ENCODE peak calls at places on chromosomes 4 and X, in four cellular contexts. C, M, I and G are unnamed samples.

GRCh38 chr4:40577588-40578253 is 51.9 kb downstream of the RBM47 start:
- DNase-seq in C (no peak), M (no peak), I (no peak), G (no peak)

GRCh38 chr4:31370866-31371465 is 650.8 kb downstream of the PCDH7 start:
- DNase-seq in C (no peak), M (peak), I (peak), G (peak)

GRCh38 chr4:52529983-52530382 is 129.1 kb downstream of the USP46 start:
- DNase-seq in C (no peak), M (no peak), I (no peak), G (no peak)

GRCh38 chrX:73262991-73263390 is 48.3 kb upstream of the NAP1L2 start:
- DNase-seq in C (no peak), M (no peak), I (peak), G (no peak)

GRCh38 chr4:109998867-109999303 is 86.2 kb downstream of the EGF start:
- DNase-seq in C (no peak), M (peak), I (peak), G (peak)

GRCh38 chr4:25993564-25994185 is 79.7 kb downstream of the SMIM20 start:
- DNase-seq in C (no peak), M (peak), I (peak), G (no peak)

GRCh38 chrX:7143076-7143475 is 4.4 kb upstream of the STS start:
- DNase-seq in C (no peak), M (no peak), I (no peak), G (no peak)

GRCh38 chr4:113708250-113708649 is 53.3 kb downstream of the CAMK2D start:
- DNase-seq in C (no peak), M (peak), I (no peak), G (no peak)

GRCh38 chr4:182764137-182764536 is 153.0 kb downstream of the DCTD start:
- DNase-seq in C (no peak), M (no peak), I (peak), G (no peak)

GRCh38 chr4:40992472-40993298 is 221.7 kb downstream of the APBB2 start:
- DNase-seq in C (no peak), M (peak), I (peak), G (peak)

GRCh38 chrX:108439434-108439883 is at the start of gene COL4A5:
- DNase-seq in C (peak), M (peak), I (peak), G (peak)

GRCh38 chrX:78979789-78980464 is 34.7 kb downstream of the P2RY10 start:
- DNase-seq in C (no peak), M (no peak), I (peak), G (peak)

GRCh38 chrX:115650916-115651315 is 89.9 kb downstream of the PLS3 start:
- DNase-seq in C (no peak), M (peak), I (peak), G (peak)

GRCh38 chr4:53023640-53024299 is 161.7 kb downstream of the RASL11B start:
- DNase-seq in C (no peak), M (no peak), I (no peak), G (no peak)

GRCh38 chr4:16120720-16121119 is 36.9 kb upstream of the PROM1 start:
- DNase-seq in C (no peak), M (no peak), I (no peak), G (no peak)

GRCh38 chr4:35538807-35539206 is 705.5 kb downstream of the ARAP2 start:
- DNase-seq in C (no peak), M (peak), I (peak), G (peak)

GRCh38 chr4:173074501-173074946 is 94.1 kb upstream of the GALNT7 start:
- DNase-seq in C (no peak), M (peak), I (peak), G (peak)

DNA sequence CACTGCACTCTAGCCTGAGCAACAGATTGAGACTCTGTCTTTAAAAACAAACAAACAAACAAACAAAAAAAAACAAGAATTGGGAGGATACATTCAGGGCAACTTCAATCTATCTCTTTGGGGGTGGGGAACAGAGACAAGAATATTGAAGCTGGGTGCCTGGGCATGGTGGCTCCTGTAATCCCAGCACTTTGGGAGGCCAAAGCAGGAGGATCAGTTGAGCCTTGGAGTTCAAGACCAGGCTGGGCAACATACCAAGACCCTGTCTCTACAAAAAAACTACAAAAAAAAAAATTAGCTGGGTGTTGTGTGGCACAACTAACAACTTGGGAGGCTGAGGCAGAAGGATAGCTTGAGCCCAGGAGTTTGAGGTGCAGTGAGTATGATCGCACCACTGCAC is 1.2 kb downstream of the LETM1 start:
- DNase-seq in C (no peak), M (no peak), I (no peak), G (no peak)
- H3K4me3 ChIP-seq in C (peak), M (peak), I (peak), G (peak)

GRCh38 chr4:126051709-126052424 is 737.1 kb downstream of the FAT4 start:
- DNase-seq in C (no peak), M (peak), I (peak), G (peak)
- TF ChIP-seq CTCF in C (no peak), M (peak), I (peak), G (peak)

GRCh38 chr4:127737295-127737694 is 7.1 kb downstream of the SLC25A31 start:
- DNase-seq in C (no peak), M (no peak), I (no peak), G (no peak)
- H3K4me3 ChIP-seq in C (no peak), M (no peak), I (no peak), G (no peak)

GRCh38 chr4:179626687-179627086 is 2184.4 kb upstream of the AGA start:
- DNase-seq in C (no peak), M (no peak), I (no peak), G (no peak)
- TF ChIP-seq CTCF in C (no peak), M (peak), I (no peak), G (no peak)

DNA sequence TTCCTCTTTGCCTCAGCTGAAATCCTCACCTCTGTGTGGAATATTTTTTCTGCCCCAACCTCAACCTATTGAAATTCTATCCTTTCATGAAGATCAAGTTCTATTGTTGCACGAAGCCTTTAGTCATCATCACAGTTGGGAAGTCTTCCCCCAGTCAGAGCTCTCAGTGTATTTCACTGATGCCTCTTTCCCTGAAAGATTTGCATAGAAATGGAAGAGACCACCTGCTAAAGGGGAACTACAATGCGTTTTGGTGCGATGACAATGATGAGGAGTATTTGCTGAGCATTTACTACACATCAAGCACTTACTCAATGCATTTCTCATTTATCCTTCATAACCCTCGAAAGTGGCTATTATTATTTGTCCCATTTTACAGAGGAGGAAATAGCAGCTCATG is 151.2 kb upstream of the KLF3 start:
- DNase-seq in C (no peak), M (no peak), I (no peak), G (no peak)
- H3K4me3 ChIP-seq in C (no peak), M (no peak), I (no peak), G (no peak)

GRCh38 chr4:24666316-24666715 is 82.0 kb upstream of the DHX15 start:
- DNase-seq in C (no peak), M (no peak), I (no peak), G (no peak)

GRCh38 chr4:24671824-24672223 is 87.5 kb upstream of the DHX15 start:
- DNase-seq in C (no peak), M (no peak), I (no peak), G (no peak)

GRCh38 chr4:24666816-24667477 is 82.6 kb upstream of the DHX15 start:
- DNase-seq in C (no peak), M (no peak), I (no peak), G (no peak)

GRCh38 chr4:24672871-24673270 is 88.5 kb upstream of the DHX15 start:
- DNase-seq in C (no peak), M (no peak), I (no peak), G (no peak)

DNA sequence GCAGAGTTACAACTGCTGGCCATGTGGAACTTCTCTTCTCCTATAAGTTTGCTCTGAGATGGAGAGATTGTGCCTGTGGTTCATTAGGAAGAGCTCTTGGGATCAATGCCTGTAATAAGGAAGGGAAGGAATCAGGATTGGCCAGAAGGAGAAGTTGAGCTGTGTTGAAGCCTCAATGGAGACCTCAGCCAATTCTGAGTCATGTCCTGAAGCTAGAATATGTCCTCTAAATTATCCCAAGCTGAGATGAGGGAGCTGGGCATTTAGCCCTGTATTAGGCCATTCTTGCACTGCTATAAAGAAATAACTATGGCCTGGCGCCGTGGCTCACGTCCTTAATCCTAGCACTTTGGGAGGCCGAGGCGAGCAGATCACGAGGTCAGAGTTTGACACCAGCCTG is 85.4 kb upstream of the DHX15 start:
- DNase-seq in C (no peak), M (no peak), I (no peak), G (no peak)
- TF ChIP-seq CTCF in C (no peak), M (no peak), I (no peak), G (no peak)